ENCODE peak calls at places on chromosome 10, in seven cellular contexts. G is stomach; B is thoracic aorta; R is mammary epithelial cell; Q is right lobe of liver; P is naive thymus-derived CD4-positive, alpha-beta T cell; S is ovary. D is an unnamed sample. For H3K9me3, the result is how much of the 10 kb centered on the place peaks cover.

GRCh38 chr10:938954-939678 is 7.6 kb upstream of the LARP4B start:
- DNase-seq in B (no peak), P (peak), Q (no peak), G (no peak), R (no peak), S (no peak), D (no peak)

GRCh38 chr10:70376436-70377378 is 5.7 kb downstream of the LRRC20 start:
- DNase-seq in Q (no peak), R (peak), B (no peak), S (no peak), P (no peak), G (no peak), D (no peak)

GRCh38 chr10:58839771-58840170 is 327.1 kb downstream of the BICC1 start:
- DNase-seq in Q (no peak), S (no peak), R (no peak), P (no peak), B (no peak), G (no peak), D (no peak)

GRCh38 chr10:95741807-95742528 is 14.0 kb upstream of the ENTPD1 start:
- DNase-seq in B (no peak), S (no peak), P (no peak), Q (no peak), G (no peak), R (peak), D (no peak)

GRCh38 chr10:118459642-118460193 is 117.6 kb upstream of the FAM204A start:
- DNase-seq in G (peak), B (no peak), R (peak), Q (peak), P (peak), S (peak), D (no peak)

GRCh38 chr10:44422153-44422552 is 37.3 kb upstream of the CXCL12 start:
- DNase-seq in S (no peak), G (no peak), Q (no peak), P (no peak), B (no peak), R (no peak), D (no peak)

GRCh38 chr10:125662616-125663015 is 20.3 kb downstream of the TEX36 start:
- DNase-seq in P (no peak), B (no peak), G (no peak), Q (no peak), R (peak), S (no peak), D (no peak)

GRCh38 chr10:61642692-61643091 is 20.0 kb upstream of the CABCOCO1 start:
- DNase-seq in S (no peak), B (no peak), Q (no peak), P (no peak), G (no peak), R (peak), D (no peak)

GRCh38 chr10:107689318-107689717 is 524.8 kb upstream of the SORCS1 start:
- DNase-seq in R (peak), S (no peak), Q (no peak), G (no peak), P (no peak), B (no peak), D (no peak)

GRCh38 chr10:29084908-29085307 is 204.0 kb upstream of the LYZL1 start:
- DNase-seq in B (no peak), P (no peak), Q (no peak), R (no peak), S (no peak), G (no peak), D (no peak)

GRCh38 chr10:30600005-30600404 is 29.5 kb downstream of the LYZL2 start:
- DNase-seq in B (no peak), P (no peak), G (no peak), R (no peak), S (no peak), Q (no peak), D (no peak)

GRCh38 chr10:100022403-100022802 is 12.7 kb upstream of the DNMBP start:
- DNase-seq in Q (no peak), B (no peak), G (no peak), S (no peak), R (no peak), P (no peak), D (no peak)

GRCh38 chr10:71188201-71188600 is 24.2 kb upstream of the UNC5B start:
- DNase-seq in R (no peak), G (no peak), B (no peak), P (no peak), Q (no peak), S (no peak), D (no peak)

GRCh38 chr10:128000660-128001059 is 93.8 kb downstream of the PTPRE start:
- DNase-seq in B (no peak), G (no peak), Q (no peak), P (no peak), S (no peak), R (peak), D (no peak)

GRCh38 chr10:74202356-74202755 is 51.3 kb downstream of the ADK start:
- DNase-seq in B (no peak), Q (no peak), R (no peak), G (no peak), P (no peak), S (no peak), D (no peak)

GRCh38 chr10:122112625-122113160 is 123.7 kb downstream of the TACC2 start:
- DNase-seq in R (peak), Q (peak), B (peak), G (peak), P (no peak), S (peak), D (no peak)

GRCh38 chr10:71684356-71685173 is 35.0 kb downstream of the C10orf105 start:
- DNase-seq in Q (no peak), B (no peak), R (no peak), P (no peak), G (no peak), S (no peak), D (no peak)

GRCh38 chr10:95906675-95907453 is 911 bp upstream of the CC2D2B start:
- DNase-seq in R (peak), G (peak), B (peak), Q (no peak), S (peak), P (no peak), D (no peak)

GRCh38 chr10:99760321-99760720 is 22.1 kb upstream of the ABCC2 start:
- DNase-seq in B (no peak), G (no peak), S (no peak), Q (no peak), P (no peak), R (no peak), D (no peak)

GRCh38 chr10:114281006-114281405 is 42.0 kb downstream of the VWA2 start:
- DNase-seq in S (no peak), R (no peak), P (no peak), Q (no peak), B (no peak), G (no peak), D (no peak)

GRCh38 chr10:132937861-132938260 is 4.5 kb downstream of the CFAP46 start:
- DNase-seq in P (no peak), Q (no peak), B (no peak), S (peak), G (no peak), R (no peak), D (no peak)

GRCh38 chr10:61627266-61627665 is 35.5 kb upstream of the CABCOCO1 start:
- DNase-seq in Q (no peak), G (no peak), B (no peak), R (no peak), P (no peak), S (no peak), D (no peak)

GRCh38 chr10:124539935-124540641 is 78.5 kb downstream of the LHPP start:
- DNase-seq in S (peak), B (no peak), Q (peak), R (no peak), G (peak), P (peak), D (peak)

GRCh38 chr10:52485486-52485885 is 171.4 kb downstream of the DKK1 start:
- DNase-seq in P (no peak), S (no peak), Q (no peak), G (no peak), B (no peak), R (no peak), D (no peak)

GRCh38 chr10:58593008-58593407 is 80.3 kb downstream of the BICC1 start:
- DNase-seq in G (no peak), Q (no peak), P (no peak), B (no peak), R (no peak), S (no peak), D (no peak)

GRCh38 chr10:113895018-113895417 is 40.6 kb downstream of the NHLRC2 start:
- DNase-seq in S (no peak), Q (no peak), P (no peak), R (peak), G (no peak), B (no peak), D (no peak)

GRCh38 chr10:108427081-108427480 is 1262.6 kb upstream of the SORCS1 start:
- DNase-seq in Q (no peak), G (peak), R (no peak), S (no peak), P (no peak), B (no peak), D (no peak)

GRCh38 chr10:22370320-22370719 is 25.0 kb downstream of the SPAG6 start:
- DNase-seq in S (no peak), Q (no peak), P (no peak), R (no peak), G (no peak), B (no peak), D (no peak)

GRCh38 chr10:126597206-126597605 is 73.3 kb downstream of the C10orf90 start:
- DNase-seq in B (no peak), G (no peak), S (no peak), R (no peak), P (no peak), Q (no peak), D (no peak)

GRCh38 chr10:27383595-27384542 is 120.2 kb upstream of the RAB18 start:
- DNase-seq in Q (no peak), G (no peak), P (no peak), S (no peak), R (peak), B (no peak), D (no peak)

GRCh38 chr10:1465421-1465902 is 271.9 kb downstream of the ADARB2 start:
- DNase-seq in G (no peak), S (no peak), B (no peak), P (no peak), R (peak), Q (no peak), D (no peak)

GRCh38 chr10:112653851-112654250 is 206.8 kb downstream of the VTI1A start:
- DNase-seq in S (no peak), G (no peak), R (no peak), P (no peak), Q (no peak), B (no peak), D (no peak)

GRCh38 chr10:78319371-78319770 is 285.7 kb downstream of the RPS24 start:
- DNase-seq in Q (no peak), P (no peak), R (no peak), S (no peak), B (no peak), G (no peak), D (no peak)

GRCh38 chr10:78321500-78321899 is 287.8 kb downstream of the RPS24 start:
- DNase-seq in B (no peak), S (no peak), P (no peak), R (no peak), G (no peak), Q (no peak), D (no peak)

GRCh38 chr10:78320416-78320815 is 286.8 kb downstream of the RPS24 start:
- DNase-seq in B (no peak), S (no peak), P (no peak), G (no peak), Q (no peak), R (no peak), D (no peak)

GRCh38 chr10:78319841-78320240 is 286.2 kb downstream of the RPS24 start:
- DNase-seq in P (no peak), B (no peak), S (no peak), Q (no peak), G (no peak), R (no peak), D (no peak)

DNA sequence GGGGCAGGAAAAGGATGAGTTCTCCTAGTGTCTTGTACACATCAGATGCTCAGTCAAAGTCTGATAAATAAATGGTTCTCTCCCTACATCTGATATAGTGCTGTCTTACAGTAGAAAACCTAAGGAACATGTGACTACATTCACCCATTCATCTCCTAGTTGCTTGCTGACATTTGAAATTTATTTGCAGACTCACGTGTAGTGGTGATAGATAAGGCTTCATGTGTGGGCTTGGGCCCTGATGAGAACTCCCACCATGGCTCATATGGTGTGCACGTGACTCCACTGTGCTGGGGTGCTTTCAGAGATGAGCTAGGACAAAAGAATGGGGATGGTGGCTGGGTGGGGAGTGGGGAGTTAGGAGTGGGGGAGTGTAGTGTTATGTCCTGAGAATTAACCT is 287.3 kb downstream of the RPS24 start:
- DNase-seq in B (no peak), Q (no peak), G (no peak), R (no peak), S (no peak), P (no peak), D (no peak)
- H3K9me3 ChIP-seq in B (under half), Q (under half), G (under half), R (under half), S (under half), P (under half), D (under half)

GRCh38 chr10:131021967-131022366 is 289.6 kb downstream of the TCERG1L start:
- DNase-seq in G (no peak), S (no peak), B (no peak), R (no peak), P (no peak), Q (peak), D (no peak)
- H3K9me3 ChIP-seq in G (under half), S (under half), B (under half), R (under half), P (under half), Q (under half), D (under half)

DNA sequence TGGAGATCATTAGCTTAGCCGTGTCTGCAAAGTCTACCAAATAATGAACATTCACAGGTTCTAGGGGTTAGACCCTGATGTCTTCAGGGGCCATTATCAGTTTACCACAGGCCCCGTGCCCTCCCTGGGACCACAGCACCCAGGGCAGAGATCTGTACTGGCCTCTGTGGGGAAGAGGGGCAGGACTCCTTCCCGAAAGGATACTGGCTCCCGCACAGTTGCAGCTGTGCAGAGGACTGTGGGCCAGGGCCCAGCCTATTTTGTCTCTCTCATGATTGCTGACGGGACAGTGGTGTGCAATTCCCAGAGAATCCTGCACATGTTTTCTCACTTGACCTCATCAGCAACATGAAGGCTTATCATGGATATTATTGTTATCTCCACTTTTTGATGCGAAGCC is 243.9 kb downstream of the GLRX3 start:
- DNase-seq in R (no peak), B (no peak), Q (no peak), S (no peak), P (no peak), G (no peak), D (no peak)
- H3K9me3 ChIP-seq in R (under half), B (under half), Q (under half), S (under half), P (under half), G (under half), D (under half)

GRCh38 chr10:37584643-37585042 is 272.8 kb downstream of the ZNF248 start:
- DNase-seq in G (no peak), R (no peak), Q (no peak), S (no peak), P (no peak), B (no peak), D (no peak)

GRCh38 chr10:37582237-37582636 is 275.2 kb downstream of the ZNF248 start:
- DNase-seq in Q (no peak), B (no peak), G (no peak), R (no peak), S (no peak), P (no peak), D (no peak)
- H3K9me3 ChIP-seq in Q (under half), B (under half), G (under half), R (under half), S (under half), P (under half), D (under half)

DNA sequence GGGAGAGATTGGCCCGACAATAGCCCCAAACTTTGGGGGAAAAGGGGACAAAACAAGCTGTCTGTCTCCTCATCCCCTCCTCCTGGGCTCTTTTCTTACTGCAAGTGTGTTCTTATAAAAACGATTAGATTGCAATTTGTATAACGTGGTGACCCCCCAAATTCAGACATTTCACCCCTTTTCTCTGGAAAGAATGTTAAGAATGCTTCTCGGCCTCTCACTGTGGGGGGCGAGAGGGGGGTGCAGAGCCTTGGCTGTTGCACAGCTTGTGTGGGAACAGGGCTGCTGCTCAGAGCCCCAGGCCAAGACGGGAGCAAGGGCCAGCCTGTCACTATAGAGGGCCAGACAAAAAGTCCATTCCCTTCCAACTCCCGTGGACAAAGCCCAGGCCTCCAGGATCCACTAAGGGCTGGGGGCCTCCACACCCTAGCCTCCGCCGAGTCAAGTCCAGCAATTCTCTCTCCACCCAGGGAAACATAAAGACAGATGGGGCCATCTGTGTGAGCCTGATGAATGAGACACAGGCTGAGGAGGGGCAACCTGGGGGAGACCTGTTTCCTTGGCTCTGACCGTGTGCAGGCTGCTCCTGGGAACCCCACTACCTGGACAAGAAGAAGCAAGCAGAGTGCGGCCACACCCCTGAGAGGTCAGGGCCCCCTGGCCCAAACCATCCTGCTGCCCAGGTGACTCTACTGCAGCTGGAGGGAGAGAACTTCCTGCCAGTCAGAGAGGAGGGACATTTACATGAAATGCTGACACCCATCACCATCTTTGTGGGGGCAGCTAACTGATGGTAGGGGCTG is 27.0 kb downstream of the DPCD start:
- DNase-seq in Q (no peak), B (no peak), P (no peak), R (no peak), G (no peak), S (no peak), D (no peak)
- H3K9me3 ChIP-seq in Q (under half), B (under half), P (under half), R (under half), G (under half), S (under half), D (under half)

GRCh38 chr10:130421909-130422308 is 285.7 kb downstream of the GLRX3 start:
- DNase-seq in P (no peak), Q (no peak), S (no peak), R (no peak), B (no peak), G (no peak), D (no peak)

GRCh38 chr10:130424418-130424817 is 288.2 kb downstream of the GLRX3 start:
- DNase-seq in G (no peak), Q (no peak), P (no peak), B (no peak), R (no peak), S (no peak), D (no peak)

GRCh38 chr10:130425169-130425568 is 289.0 kb downstream of the GLRX3 start:
- DNase-seq in R (no peak), S (no peak), P (no peak), B (no peak), Q (no peak), G (no peak), D (no peak)

GRCh38 chr10:130423455-130424305 is 287.5 kb downstream of the GLRX3 start:
- DNase-seq in P (no peak), S (no peak), G (no peak), B (no peak), Q (no peak), R (no peak), D (no peak)

DNA sequence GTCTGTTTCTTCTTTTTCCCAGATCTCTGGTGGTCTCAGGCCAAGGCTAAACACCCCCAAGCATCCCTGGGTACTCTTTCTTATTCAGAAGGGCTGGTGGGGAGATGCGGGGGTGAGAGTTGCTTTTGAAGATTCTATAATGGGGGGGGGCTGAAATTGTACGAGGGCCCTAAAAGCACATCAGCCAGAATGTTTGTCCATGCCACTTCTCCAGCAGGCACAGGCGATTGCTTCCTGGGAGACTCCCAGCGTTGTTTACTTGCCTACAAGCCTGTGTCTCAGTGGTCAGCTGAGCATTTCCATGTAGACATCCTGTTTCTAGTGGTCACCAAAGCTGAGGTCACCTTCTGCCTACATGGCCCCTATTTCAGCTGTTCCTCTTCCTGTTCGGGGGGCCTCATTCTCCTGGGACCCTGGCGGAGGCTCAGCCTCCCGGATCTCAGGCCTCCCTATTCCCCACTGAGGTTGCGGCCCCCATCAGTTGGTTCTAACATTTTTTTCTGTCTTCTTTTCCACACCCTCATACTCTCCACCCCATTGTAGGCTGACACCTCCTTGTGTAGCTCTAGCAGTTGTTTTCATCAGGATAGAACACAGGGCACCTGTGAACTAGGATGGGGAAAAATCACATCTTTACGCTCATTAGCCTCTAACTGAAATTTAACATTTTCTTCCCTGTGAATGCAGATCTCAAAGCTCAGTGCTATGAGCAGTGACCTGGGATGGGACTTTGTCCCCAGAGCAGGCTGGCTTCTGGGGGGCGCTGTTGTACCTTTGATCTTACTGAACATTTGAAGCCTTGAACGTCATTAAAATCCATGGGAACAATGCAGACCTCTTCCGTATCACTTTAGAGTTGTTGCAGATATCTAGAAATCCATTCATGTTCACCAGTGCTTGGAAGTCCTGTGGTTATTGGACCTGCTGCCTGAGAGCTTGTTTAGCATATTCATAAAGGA is 286.5 kb downstream of the GLRX3 start:
- DNase-seq in Q (no peak), P (no peak), S (no peak), B (no peak), R (no peak), G (no peak), D (no peak)
- H3K9me3 ChIP-seq in Q (under half), P (under half), S (under half), B (under half), R (under half), G (under half), D (under half)

D was measured in T-helper 17 cell.